ENCODE peak calls at places on chromosomes 2 and 18, in four cellular contexts. B is stimulated activated CD8-positive, alpha-beta memory T cell treated with anti-CD3 and anti-CD28 coated beads, Interleukin-15, amount 100 ng/mL, for 4 hours; A is nephron progenitor cell; U is tibial artery. M is an unnamed sample.

GRCh38 chr18:42426496-42427015 is 471.5 kb downstream of the PIK3C3 start:
- DNase-seq in B (no peak), A (no peak), U (no peak), M (no peak)

GRCh38 chr2:177405029-177405692 is 12.6 kb downstream of the AGPS start:
- DNase-seq in B (no peak), A (no peak), U (no peak), M (no peak)

GRCh38 chr18:45874501-45875184 is 49.2 kb downstream of the SIGLEC15 start:
- DNase-seq in B (peak), A (no peak), U (no peak), M (no peak)

GRCh38 chr2:219021591-219021990 is 19.7 kb downstream of the CFAP65 start:
- DNase-seq in B (no peak), A (no peak), U (no peak), M (no peak)

GRCh38 chr2:236483102-236483501 is 86.5 kb upstream of the ACKR3 start:
- DNase-seq in B (no peak), A (no peak), U (no peak), M (no peak)

GRCh38 chr2:65390134-65390533 is 42.3 kb downstream of the SPRED2 start:
- DNase-seq in B (no peak), A (no peak), U (no peak), M (no peak)

GRCh38 chr18:48575658-48576453 is 37.0 kb downstream of the CTIF start:
- DNase-seq in B (no peak), A (no peak), U (no peak), M (no peak)

GRCh38 chr2:206045251-206045650 is 40.7 kb downstream of the INO80D start:
- DNase-seq in B (no peak), A (no peak), U (no peak), M (no peak)

GRCh38 chr18:33560686-33561370 is 17.2 kb upstream of the ASXL3 start:
- DNase-seq in B (no peak), A (no peak), U (no peak), M (peak)

GRCh38 chr2:100197643-100198153 is 55.3 kb upstream of the AFF3 start:
- DNase-seq in B (no peak), A (peak), U (peak), M (peak)

GRCh38 chr2:238927746-238928519 is 80.0 kb downstream of the TWIST2 start:
- DNase-seq in B (no peak), A (no peak), U (peak), M (no peak)

GRCh38 chr2:138115664-138116063 is 151.4 kb downstream of the HNMT start:
- DNase-seq in B (no peak), A (no peak), U (no peak), M (no peak)

GRCh38 chr18:45954070-45954712 is 12.9 kb downstream of the EPG5 start:
- DNase-seq in B (no peak), A (no peak), U (no peak), M (no peak)

GRCh38 chr18:56992777-56993176 is 154.1 kb upstream of the BOD1L2 start:
- DNase-seq in B (no peak), A (no peak), U (no peak), M (no peak)

GRCh38 chr18:49249523-49249922 is 210.9 kb downstream of the DYM start:
- DNase-seq in B (no peak), A (no peak), U (no peak), M (no peak)

GRCh38 chr2:164657129-164657528 is 35.8 kb upstream of the GRB14 start:
- DNase-seq in B (no peak), A (no peak), U (no peak), M (no peak)

GRCh38 chr18:5294618-5295230 is 802 bp downstream of the ZBTB14 start:
- DNase-seq in B (peak), A (peak), U (peak), M (peak)

GRCh38 chr2:8424997-8425900 is 256.6 kb upstream of the ID2 start:
- DNase-seq in B (no peak), A (no peak), U (no peak), M (no peak)

GRCh38 chr2:218233543-218233942 is 16.6 kb downstream of the ARPC2 start:
- DNase-seq in B (no peak), A (no peak), U (no peak), M (no peak)

GRCh38 chr2:69034122-69034521 is 21.1 kb downstream of the ANTXR1 start:
- DNase-seq in B (no peak), A (no peak), U (no peak), M (no peak)

GRCh38 chr2:23632831-23633395 is 247.9 kb downstream of the KLHL29 start:
- DNase-seq in B (no peak), A (no peak), U (no peak), M (no peak)

GRCh38 chr18:49399003-49399402 is 61.4 kb downstream of the DYM start:
- DNase-seq in B (no peak), A (no peak), U (peak), M (no peak)

GRCh38 chr2:239962890-239963591 is 62.1 kb downstream of the NDUFA10 start:
- DNase-seq in B (no peak), A (no peak), U (no peak), M (no peak)

GRCh38 chr18:808086-808485 is 4.0 kb downstream of the YES1 start:
- DNase-seq in B (no peak), A (no peak), U (no peak), M (no peak)

GRCh38 chr2:219831957-219832356 is 204.5 kb downstream of the SLC4A3 start:
- DNase-seq in B (no peak), A (no peak), U (no peak), M (no peak)

GRCh38 chr2:108280466-108280865 is 8.2 kb upstream of the SULT1C2 start:
- DNase-seq in B (no peak), A (no peak), U (no peak), M (no peak)

GRCh38 chr2:165863816-165864221 is 69.8 kb upstream of the GALNT3 start:
- DNase-seq in B (no peak), A (no peak), U (no peak), M (no peak)

GRCh38 chr2:25664531-25665307 is 8.7 kb downstream of the DTNB start:
- DNase-seq in B (no peak), A (peak), U (peak), M (peak)

GRCh38 chr18:63763831-63764600 is 11.2 kb upstream of the SERPINB7 start:
- DNase-seq in B (no peak), A (no peak), U (no peak), M (no peak)

GRCh38 chr2:6877402-6878305 is at the start of gene RSAD2:
- DNase-seq in B (peak), A (no peak), U (no peak), M (no peak)

GRCh38 chr2:26035110-26035728 is 1.3 kb downstream of the RAB10 start:
- DNase-seq in B (no peak), A (no peak), U (no peak), M (no peak)

GRCh38 chr2:101150306-101151140 is 659 bp downstream of the TBC1D8 start:
- DNase-seq in B (no peak), A (peak), U (no peak), M (peak)

GRCh38 chr18:2537281-2537680 is 34.0 kb downstream of the METTL4 start:
- DNase-seq in B (no peak), A (no peak), U (no peak), M (no peak)

GRCh38 chr2:72027426-72028161 is 120.1 kb downstream of the CYP26B1 start:
- DNase-seq in B (no peak), A (no peak), U (peak), M (peak)

GRCh38 chr2:168929031-168929430 is 27.9 kb downstream of the G6PC2 start:
- DNase-seq in B (no peak), A (no peak), U (no peak), M (no peak)

GRCh38 chr2:64525323-64525625 is 1.1 kb downstream of the AFTPH start:
- DNase-seq in B (no peak), A (no peak), U (no peak), M (no peak)

GRCh38 chr2:241302083-241302482 is 13.4 kb downstream of the HDLBP start:
- DNase-seq in B (no peak), A (no peak), U (no peak), M (no peak)

GRCh38 chr2:86062043-86062442 is 43.6 kb downstream of the POLR1A start:
- DNase-seq in B (no peak), A (no peak), U (no peak), M (no peak)

GRCh38 chr2:46309052-46309953 is 12.1 kb downstream of the EPAS1 start:
- DNase-seq in B (no peak), A (no peak), U (no peak), M (no peak)

M was measured in WERI-Rb-1.